ENCODE peak calls at places on chromosomes 3 and 15, in nine cellular contexts. I, P, J, X, F, M, R, V and S are unnamed samples.

GRCh38 chr15:81023483-81024264 is 23.0 kb downstream of the TLNRD1 start:
- DNase-seq in V (peak), X (peak), P (no peak), J (peak), I (peak), R (no peak), M (peak), F (no peak), S (no peak)

GRCh38 chr15:41983621-41984571 is 11.5 kb upstream of the EHD4 start:
- DNase-seq in X (no peak), R (no peak), I (no peak), F (no peak), J (peak), P (no peak), M (no peak), V (no peak), S (no peak)

GRCh38 chr15:98903377-98904018 is 104.1 kb downstream of the PGPEP1L start:
- DNase-seq in I (no peak), V (no peak), X (no peak), P (no peak), M (peak), R (no peak), J (no peak), F (no peak), S (peak)

GRCh38 chr3:25119682-25120081 is 308.4 kb upstream of the RARB start:
- DNase-seq in J (no peak), R (no peak), X (no peak), I (no peak), P (no peak), M (no peak), F (no peak), V (no peak), S (no peak)

GRCh38 chr3:115968871-115969270 is 345.6 kb downstream of the GAP43 start:
- DNase-seq in J (no peak), P (no peak), X (no peak), R (no peak), I (no peak), V (no peak), M (no peak), F (no peak), S (no peak)

GRCh38 chr3:127699098-127699945 is 26.6 kb downstream of the ABTB1 start:
- DNase-seq in I (no peak), P (no peak), V (peak), M (no peak), J (no peak), R (no peak), F (no peak), X (no peak), S (no peak)

GRCh38 chr3:186705882-186706780 is 11.0 kb upstream of the KNG1 start:
- DNase-seq in I (peak), R (peak), X (no peak), P (peak), F (no peak), J (no peak), V (no peak), M (no peak), S (peak)

GRCh38 chr15:66151809-66152208 is 101.7 kb downstream of the MEGF11 start:
- DNase-seq in M (no peak), V (peak), X (no peak), R (no peak), P (no peak), I (no peak), F (peak), J (no peak), S (no peak)

GRCh38 chr3:9730747-9731205 is 759 bp upstream of the BRPF1 start:
- DNase-seq in M (no peak), V (no peak), X (peak), I (no peak), P (no peak), F (no peak), J (no peak), R (no peak), S (no peak)

GRCh38 chr3:197224034-197224444 is 74.4 kb downstream of the DLG1 start:
- DNase-seq in M (peak), X (peak), F (peak), I (no peak), J (no peak), V (no peak), R (peak), P (no peak), S (peak)

GRCh38 chr3:116198087-116198486 is 247.2 kb downstream of the LSAMP start:
- DNase-seq in I (no peak), M (no peak), J (no peak), X (no peak), P (no peak), F (no peak), V (no peak), R (no peak), S (peak)

GRCh38 chr3:140472621-140473020 is 205.2 kb upstream of the TRIM42 start:
- DNase-seq in R (no peak), I (no peak), V (no peak), X (no peak), P (no peak), M (no peak), F (no peak), J (no peak), S (no peak)

GRCh38 chr3:26719148-26719547 is 96.6 kb downstream of the LRRC3B start:
- DNase-seq in P (no peak), M (no peak), F (no peak), J (no peak), R (no peak), I (no peak), X (peak), V (no peak), S (no peak)

GRCh38 chr3:107543666-107544065 is 20.9 kb downstream of the BBX start:
- DNase-seq in P (no peak), V (no peak), M (no peak), I (peak), X (peak), F (peak), R (no peak), J (no peak), S (no peak)

GRCh38 chr3:197270558-197271317 is 27.7 kb downstream of the DLG1 start:
- DNase-seq in M (no peak), F (no peak), V (no peak), P (no peak), J (no peak), X (no peak), R (no peak), I (no peak), S (no peak)

GRCh38 chr3:143222981-143223380 is 103.4 kb downstream of the CHST2 start:
- DNase-seq in R (no peak), V (no peak), P (no peak), I (no peak), M (no peak), J (no peak), X (no peak), F (no peak), S (no peak)

GRCh38 chr15:69082041-69082502 is 67.6 kb downstream of the NOX5 start:
- DNase-seq in M (no peak), F (no peak), X (no peak), V (no peak), I (no peak), J (peak), P (no peak), R (no peak), S (peak)

GRCh38 chr3:134334231-134334900 is 39.9 kb downstream of the AMOTL2 start:
- DNase-seq in X (no peak), I (no peak), P (no peak), F (no peak), M (no peak), R (no peak), V (no peak), J (no peak), S (no peak)

GRCh38 chr3:129529436-129530210 is 1.2 kb downstream of the RHO start:
- DNase-seq in X (no peak), J (no peak), M (no peak), F (no peak), V (no peak), R (no peak), I (no peak), P (no peak), S (no peak)

GRCh38 chr15:25401511-25401910 is 37.3 kb downstream of the UBE3A start:
- DNase-seq in P (no peak), J (no peak), R (no peak), F (no peak), M (no peak), V (no peak), X (no peak), I (no peak), S (no peak)

GRCh38 chr3:46946416-46946815 is 30.1 kb downstream of the CCDC12 start:
- DNase-seq in V (no peak), R (no peak), M (no peak), I (no peak), P (no peak), J (no peak), F (no peak), X (no peak), S (peak)

GRCh38 chr3:39408493-39409372 is 2.2 kb downstream of the RPSA start:
- DNase-seq in V (no peak), I (no peak), M (no peak), F (no peak), J (no peak), R (no peak), X (no peak), P (no peak), S (no peak)